ENCODE peak calls at places on chromosome 22, in eight cellular contexts. S is activated CD4-positive, alpha-beta T cell treated with anti-CD3 and anti-CD28 coated beads, Interleukin-2, amount 50 U/mL, for 1 hour; E is NCI-H1105 treated with DMSO at 0.1 percent for 48 hours; V is mesendoderm; K is GM04503; A is dermis microvascular lymphatic vessel endothelial cell; P is aorta; R is HCT116. M is an unnamed sample.

GRCh38 chr22:26970809-26971394 is 313.5 kb downstream of the MIAT start:
- DNase-seq in E (no peak), P (no peak), V (peak; percentile 56), R (peak; percentile 28), S (no peak), A (no peak), K (no peak), M (no peak)

GRCh38 chr22:40904101-40904500 is 42.2 kb upstream of the DNAJB7 start:
- DNase-seq in K (no peak), R (no peak), S (no peak), E (no peak), V (no peak), P (no peak), A (no peak), M (no peak)

GRCh38 chr22:24953294-24954113 is 988 bp downstream of the KIAA1671 start:
- DNase-seq in S (no peak), E (no peak), K (no peak), R (no peak), P (peak; percentile 58), V (no peak), A (peak; percentile 34), M (peak; percentile 24)

GRCh38 chr22:22424210-22424800 is 84.2 kb downstream of the ZNF280B start:
- DNase-seq in E (no peak), V (peak; percentile 7), S (no peak), P (no peak), A (no peak), R (no peak), K (no peak), M (no peak)

GRCh38 chr22:29842740-29843139 is 4.7 kb upstream of the ASCC2 start:
- DNase-seq in V (peak; percentile 24), R (no peak), A (peak; percentile 74), E (no peak), P (no peak), K (peak; percentile 97), S (no peak), M (peak; percentile 25)

GRCh38 chr22:24985824-24986214 is 33.3 kb downstream of the KIAA1671 start:
- DNase-seq in K (no peak), S (no peak), P (peak; percentile 72), E (no peak), A (peak; percentile 100), R (no peak), V (peak; percentile 67), M (no peak)

GRCh38 chr22:47143249-47143938 is 380.9 kb downstream of the TBC1D22A start:
- DNase-seq in A (no peak), P (no peak), V (no peak), S (no peak), E (peak; percentile 14), R (no peak), K (no peak), M (no peak)

GRCh38 chr22:27483095-27483798 is 318.3 kb downstream of the MN1 start:
- DNase-seq in R (no peak), S (no peak), A (no peak), E (no peak), K (no peak), P (no peak), V (no peak), M (no peak)

GRCh38 chr22:21659864-21660525 is 5.8 kb upstream of the PPIL2 start:
- DNase-seq in E (no peak), R (no peak), V (no peak), A (no peak), P (no peak), K (no peak), S (no peak), M (no peak)

GRCh38 chr22:35397095-35397904 is 2.6 kb upstream of the MCM5 start:
- DNase-seq in A (peak; percentile 60), R (no peak), S (no peak), P (no peak), V (peak; percentile 58), E (no peak), K (no peak), M (no peak)

GRCh38 chr22:39242809-39243442 is 1.9 kb downstream of the PDGFB start:
- DNase-seq in V (peak; percentile 68), P (no peak), S (peak; percentile 49), E (peak; percentile 27), A (peak; percentile 29), K (no peak), R (no peak), M (peak; percentile 41)

GRCh38 chr22:36347094-36347493 is 40.7 kb downstream of the MYH9 start:
- DNase-seq in A (no peak), V (no peak), P (peak; percentile 77), K (no peak), S (no peak), E (no peak), R (no peak), M (no peak)

GRCh38 chr22:43750751-43751150 is 61.4 kb downstream of the EFCAB6 start:
- DNase-seq in A (no peak), P (no peak), K (no peak), V (no peak), E (no peak), S (no peak), R (no peak), M (no peak)

GRCh38 chr22:39408807-39409206 is 9.2 kb downstream of the TAB1 start:
- DNase-seq in V (no peak), P (no peak), A (no peak), R (no peak), E (no peak), S (no peak), K (no peak), M (no peak)

GRCh38 chr22:31818481-31819392 is 64.9 kb downstream of the DEPDC5 start:
- DNase-seq in P (no peak), K (peak; percentile 49), S (no peak), E (no peak), R (no peak), A (no peak), V (peak; percentile 14), M (no peak)

GRCh38 chr22:44131412-44131811 is 49.3 kb upstream of the PARVG start:
- DNase-seq in R (no peak), K (no peak), P (no peak), S (no peak), E (no peak), V (no peak), A (no peak), M (no peak)

GRCh38 chr22:19121631-19122142 is 525 bp downstream of the DGCR2 start:
- DNase-seq in A (peak; percentile 60), K (peak; percentile 20), V (peak; percentile 59), E (peak; percentile 47), S (no peak), P (peak; percentile 67), R (no peak), M (peak; percentile 34)

GRCh38 chr22:21876486-21877176 is 9.2 kb upstream of the MAPK1 start:
- DNase-seq in R (no peak), S (no peak), V (peak; percentile 17), P (no peak), A (peak; percentile 19), K (peak; percentile 52), E (no peak), M (no peak)

GRCh38 chr22:19640306-19640705 is 74.0 kb upstream of the SEPTIN5 start:
- DNase-seq in K (no peak), R (no peak), A (no peak), V (no peak), S (no peak), E (no peak), P (no peak), M (no peak)

GRCh38 chr22:36467946-36468345 is 13.5 kb downstream of the TXN2 start:
- DNase-seq in E (no peak), P (peak; percentile 80), S (no peak), V (no peak), R (peak; percentile 58), A (peak; percentile 81), K (peak; percentile 80), M (no peak)

M was measured in NCI-H526.